ENCODE peak calls at places on chromosomes 5 and 9, in seven cellular contexts. Z, A, U, K, G, L and H are unnamed samples.

GRCh38 chr9:109020982-109021511 is 7.7 kb upstream of the CTNNAL1 start:
- DNase-seq in K (no peak), Z (no peak), G (no peak), L (no peak), A (no peak), U (no peak), H (no peak)

GRCh38 chr5:132003982-132004381 is 7.5 kb downstream of the ACSL6 start:
- DNase-seq in K (no peak), A (no peak), L (no peak), Z (no peak), U (no peak), G (no peak), H (no peak)

GRCh38 chr5:126189862-126190261 is 233.3 kb upstream of the GRAMD2B start:
- DNase-seq in L (no peak), U (no peak), Z (no peak), G (no peak), A (no peak), K (no peak), H (no peak)

GRCh38 chr9:116476935-116477381 is 210.1 kb upstream of the TRIM32 start:
- DNase-seq in Z (no peak), G (no peak), K (no peak), U (peak), A (peak), L (no peak), H (no peak)

GRCh38 chr5:3958389-3958788 is 362.8 kb downstream of the IRX1 start:
- DNase-seq in K (no peak), L (no peak), G (no peak), Z (no peak), A (no peak), U (no peak), H (no peak)

GRCh38 chr9:73981405-73981804 is 515.7 kb upstream of the RORB start:
- DNase-seq in A (no peak), Z (no peak), U (no peak), K (no peak), L (no peak), G (no peak), H (no peak)

GRCh38 chr5:156411957-156412356 is 85.0 kb downstream of the SGCD start:
- DNase-seq in U (no peak), A (no peak), Z (no peak), L (no peak), G (no peak), K (no peak), H (no peak)

GRCh38 chr5:173563246-173563645 is 53.2 kb downstream of the BOD1 start:
- DNase-seq in Z (no peak), G (no peak), K (no peak), L (no peak), A (no peak), U (no peak), H (no peak)

GRCh38 chr9:114678130-114678529 is 3.9 kb downstream of the TEX48 start:
- DNase-seq in G (no peak), K (no peak), U (no peak), A (no peak), Z (no peak), L (no peak), H (no peak)